ENCODE peak calls at places on chromosomes 7 and 10, in six cellular contexts. One of them, this sample, is unnamed.

GRCh38 chr7:103117016-103117415 is 31.9 kb downstream of the NAPEPLD start:
- DNase-seq in stomach: no peak
- DNase-seq in H54: no peak
- DNase-seq in tibial nerve: no peak
- DNase-seq in IMR-90: no peak
- DNase-seq in HCT116: no peak
- DNase-seq in this sample: no peak

GRCh38 chr7:35755711-35756110 is 45.1 kb upstream of the SEPTIN7 start:
- DNase-seq in H54: no peak
- DNase-seq in stomach: no peak
- DNase-seq in IMR-90: no peak
- DNase-seq in HCT116: no peak
- DNase-seq in tibial nerve: no peak
- DNase-seq in this sample: no peak

GRCh38 chr10:7408003-7408493 is 2.8 kb downstream of the SFMBT2 start:
- DNase-seq in tibial nerve: no peak
- DNase-seq in IMR-90: no peak
- DNase-seq in stomach: no peak
- DNase-seq in H54: no peak
- DNase-seq in HCT116: no peak
- DNase-seq in this sample: peak; percentile 64

GRCh38 chr10:7260912-7261700 is 149.7 kb downstream of the SFMBT2 start:
- DNase-seq in stomach: no peak
- DNase-seq in HCT116: no peak
- DNase-seq in IMR-90: peak; percentile 65
- DNase-seq in tibial nerve: no peak
- DNase-seq in H54: peak; percentile 19
- DNase-seq in this sample: no peak

GRCh38 chr7:99762680-99763327 is 21.2 kb downstream of the CYP3A4 start:
- DNase-seq in tibial nerve: peak; percentile 20
- DNase-seq in HCT116: no peak
- DNase-seq in stomach: peak; percentile 36
- DNase-seq in H54: peak; percentile 5
- DNase-seq in IMR-90: peak; percentile 70
- DNase-seq in this sample: peak; percentile 42

GRCh38 chr10:7168414-7168813 is 242.4 kb downstream of the SFMBT2 start:
- DNase-seq in IMR-90: no peak
- DNase-seq in stomach: no peak
- DNase-seq in HCT116: no peak
- DNase-seq in tibial nerve: no peak
- DNase-seq in H54: no peak
- DNase-seq in this sample: no peak

GRCh38 chr10:4475796-4476195 is 350.2 kb upstream of the AKR1E2 start:
- DNase-seq in stomach: no peak
- DNase-seq in IMR-90: no peak
- DNase-seq in H54: no peak
- DNase-seq in tibial nerve: no peak
- DNase-seq in HCT116: no peak
- DNase-seq in this sample: no peak

GRCh38 chr10:119654540-119654939 is 3.4 kb downstream of the BAG3 start:
- DNase-seq in tibial nerve: no peak
- DNase-seq in stomach: peak; percentile 75
- DNase-seq in IMR-90: no peak
- DNase-seq in HCT116: no peak
- DNase-seq in H54: peak; percentile 51
- DNase-seq in this sample: no peak

GRCh38 chr7:7183061-7183832 is 903 bp downstream of the C1GALT1 start:
- DNase-seq in H54: peak; percentile 38
- DNase-seq in stomach: peak; percentile 78
- DNase-seq in tibial nerve: no peak
- DNase-seq in HCT116: no peak
- DNase-seq in IMR-90: no peak
- DNase-seq in this sample: peak; percentile 82

GRCh38 chr10:91210435-91210834 is 10.0 kb upstream of the PCGF5 start:
- DNase-seq in stomach: peak; percentile 71
- DNase-seq in IMR-90: no peak
- DNase-seq in H54: no peak
- DNase-seq in HCT116: no peak
- DNase-seq in tibial nerve: no peak
- DNase-seq in this sample: no peak

GRCh38 chr7:12212051-12212485 is 974 bp downstream of the TMEM106B start:
- DNase-seq in tibial nerve: peak; percentile 9
- DNase-seq in H54: no peak
- DNase-seq in HCT116: peak; percentile 16
- DNase-seq in stomach: no peak
- DNase-seq in IMR-90: no peak
- DNase-seq in this sample: peak; percentile 45

GRCh38 chr7:51279391-51280023 is 37.1 kb downstream of the COBL start:
- DNase-seq in stomach: no peak
- DNase-seq in HCT116: no peak
- DNase-seq in H54: no peak
- DNase-seq in IMR-90: no peak
- DNase-seq in tibial nerve: no peak
- DNase-seq in this sample: no peak

GRCh38 chr7:84638339-84638697 is 443.7 kb upstream of the SEMA3A start:
- DNase-seq in tibial nerve: no peak
- DNase-seq in H54: no peak
- DNase-seq in IMR-90: no peak
- DNase-seq in HCT116: no peak
- DNase-seq in stomach: no peak
- DNase-seq in this sample: no peak

GRCh38 chr10:63438506-63439498 is 27.0 kb downstream of the JMJD1C start:
- DNase-seq in tibial nerve: no peak
- DNase-seq in H54: no peak
- DNase-seq in IMR-90: peak; percentile 24
- DNase-seq in stomach: no peak
- DNase-seq in HCT116: peak; percentile 22
- DNase-seq in this sample: no peak

GRCh38 chr10:93816123-93816747 is 58.5 kb downstream of the LGI1 start:
- DNase-seq in stomach: peak; percentile 63
- DNase-seq in HCT116: peak; percentile 60
- DNase-seq in tibial nerve: peak; percentile 72
- DNase-seq in H54: peak; percentile 33
- DNase-seq in IMR-90: peak; percentile 47
- DNase-seq in this sample: peak; percentile 52

GRCh38 chr10:125334545-125334944 is 174.2 kb upstream of the CTBP2 start:
- DNase-seq in H54: no peak
- DNase-seq in tibial nerve: no peak
- DNase-seq in IMR-90: no peak
- DNase-seq in HCT116: no peak
- DNase-seq in stomach: no peak
- DNase-seq in this sample: no peak

GRCh38 chr7:88664630-88665233 is 94.8 kb upstream of the ZNF804B start:
- DNase-seq in HCT116: peak; percentile 4
- DNase-seq in IMR-90: no peak
- DNase-seq in H54: peak; percentile 15
- DNase-seq in stomach: no peak
- DNase-seq in tibial nerve: no peak
- DNase-seq in this sample: no peak

GRCh38 chr10:112429654-112430230 is 17.0 kb downstream of the ZDHHC6 start:
- DNase-seq in stomach: no peak
- DNase-seq in H54: no peak
- DNase-seq in HCT116: no peak
- DNase-seq in IMR-90: no peak
- DNase-seq in tibial nerve: no peak
- DNase-seq in this sample: no peak

GRCh38 chr7:38411404-38411803 is 138.0 kb upstream of the TARP start:
- DNase-seq in H54: no peak
- DNase-seq in tibial nerve: no peak
- DNase-seq in stomach: no peak
- DNase-seq in HCT116: peak; percentile 21
- DNase-seq in IMR-90: peak; percentile 13
- DNase-seq in this sample: peak; percentile 6

GRCh38 chr10:97534746-97535367 is 36.1 kb downstream of the UBTD1 start:
- DNase-seq in stomach: no peak
- DNase-seq in HCT116: no peak
- DNase-seq in IMR-90: no peak
- DNase-seq in H54: no peak
- DNase-seq in tibial nerve: no peak
- DNase-seq in this sample: peak; percentile 69

DNA sequence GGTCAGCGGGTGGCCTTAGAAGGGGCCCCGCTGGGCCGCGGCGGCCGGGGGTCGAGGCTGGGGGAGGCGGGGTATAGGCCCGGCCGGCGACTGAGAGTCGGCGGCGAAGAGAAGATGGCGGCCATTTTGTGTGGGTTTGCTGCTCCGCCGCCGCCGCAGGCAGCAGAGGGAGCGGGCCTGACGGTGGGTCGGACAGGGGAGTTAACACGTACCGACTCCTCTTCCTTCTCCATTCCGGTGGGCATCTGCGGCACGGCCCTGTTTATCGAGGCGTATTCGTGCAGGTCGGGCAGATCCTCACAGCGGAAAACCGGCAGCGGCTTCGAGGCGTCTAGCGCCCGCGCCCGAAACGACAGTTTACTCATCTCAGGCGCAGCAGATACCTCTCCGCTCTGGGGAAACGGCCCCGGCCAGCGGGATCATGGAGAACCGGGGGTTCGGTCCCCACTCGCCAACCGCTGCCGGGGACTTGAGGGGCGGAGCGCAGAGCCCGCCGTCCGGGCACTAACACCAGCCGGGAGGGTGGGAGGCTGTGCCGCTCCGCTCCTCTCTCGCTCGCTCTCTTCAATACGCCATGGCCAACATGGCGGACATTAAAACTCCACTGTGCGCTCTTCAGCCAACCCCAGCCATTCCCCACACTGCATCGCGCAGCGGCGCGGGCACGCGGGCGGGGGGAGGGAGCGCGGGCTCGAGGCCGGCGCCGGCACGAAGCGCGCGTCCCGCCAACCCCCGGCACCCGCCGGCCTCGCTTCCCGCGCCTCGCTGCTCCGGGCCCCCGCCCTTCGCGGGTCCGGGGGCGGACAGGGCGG is at the start of gene EPC1:
- DNase-seq in IMR-90: peak; percentile 86
- DNase-seq in H54: peak; percentile 86
- DNase-seq in tibial nerve: peak; percentile 79
- DNase-seq in HCT116: peak; percentile 71
- DNase-seq in stomach: peak; percentile 88
- DNase-seq in this sample: peak; percentile 95
- TF ChIP-seq POLR2A in IMR-90: peak; percentile 97
- TF ChIP-seq POLR2A in H54: peak; percentile 89
- TF ChIP-seq POLR2A in tibial nerve: peak; percentile 85
- TF ChIP-seq POLR2A in HCT116: peak; percentile 80
- TF ChIP-seq POLR2A in stomach: no peak
- TF ChIP-seq POLR2A in this sample: peak; percentile 97

GRCh38 chr10:80079312-80079613 is 798 bp downstream of the TMEM254 start:
- DNase-seq in stomach: no peak
- DNase-seq in tibial nerve: no peak
- DNase-seq in H54: no peak
- DNase-seq in HCT116: no peak
- DNase-seq in IMR-90: no peak
- DNase-seq in this sample: no peak

GRCh38 chr10:80075781-80076180 is 2.7 kb upstream of the TMEM254 start:
- DNase-seq in tibial nerve: no peak
- DNase-seq in stomach: no peak
- DNase-seq in IMR-90: peak; percentile 37
- DNase-seq in H54: no peak
- DNase-seq in HCT116: no peak
- DNase-seq in this sample: no peak

GRCh38 chr10:80081026-80081425 is 2.6 kb downstream of the TMEM254 start:
- DNase-seq in IMR-90: no peak
- DNase-seq in tibial nerve: no peak
- DNase-seq in HCT116: no peak
- DNase-seq in stomach: no peak
- DNase-seq in H54: no peak
- DNase-seq in this sample: no peak

GRCh38 chr10:80077869-80078447 is 507 bp upstream of the TMEM254 start:
- DNase-seq in HCT116: no peak
- DNase-seq in H54: no peak
- DNase-seq in stomach: no peak
- DNase-seq in tibial nerve: no peak
- DNase-seq in IMR-90: no peak
- DNase-seq in this sample: no peak

DNA sequence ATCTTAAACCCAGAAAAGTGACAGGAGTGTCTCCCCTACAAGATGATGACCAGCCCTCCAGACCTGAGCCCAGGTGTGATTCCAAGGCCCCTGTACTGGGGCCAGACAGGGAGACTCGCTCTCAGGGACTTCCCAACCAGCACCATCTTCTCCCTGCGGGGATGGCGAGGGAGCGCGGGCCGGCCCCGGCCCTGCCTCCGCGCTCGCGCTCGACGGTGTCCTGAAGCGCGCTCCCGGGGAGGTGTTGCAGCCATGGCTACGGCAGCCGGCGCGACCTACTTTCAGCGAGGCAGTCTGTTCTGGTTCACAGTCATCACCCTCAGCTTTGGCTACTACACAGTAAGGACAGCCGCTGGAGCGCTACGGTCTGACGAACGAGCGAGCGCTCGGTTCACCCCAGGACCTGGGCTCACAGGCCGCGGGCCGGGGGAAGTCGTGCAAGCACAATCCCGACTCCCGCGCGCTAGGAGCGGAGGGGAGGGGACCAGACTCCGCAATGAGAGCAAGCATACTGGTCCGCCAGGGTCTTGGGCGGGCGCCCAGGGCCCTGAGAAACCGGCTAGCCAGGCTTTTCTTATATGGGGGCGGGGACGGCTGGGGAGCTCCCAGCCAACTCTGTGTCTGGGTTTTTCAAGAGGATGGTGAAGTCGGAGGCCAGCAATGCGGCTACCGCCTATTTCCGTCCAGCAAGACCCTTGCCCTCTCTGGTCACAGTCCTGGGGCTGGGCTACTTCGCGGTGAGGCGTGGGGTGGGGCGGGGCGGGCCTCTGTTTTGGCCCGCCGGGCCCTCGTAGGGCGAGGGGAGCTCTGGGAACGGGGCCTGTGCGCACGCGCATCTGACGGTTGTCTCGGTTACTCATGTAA is at the start of gene TMEM254:
- DNase-seq in stomach: peak; percentile 92
- DNase-seq in H54: peak; percentile 92
- DNase-seq in HCT116: peak; percentile 71
- DNase-seq in IMR-90: peak; percentile 81
- DNase-seq in tibial nerve: peak; percentile 87
- DNase-seq in this sample: peak; percentile 90
- TF ChIP-seq POLR2A in stomach: no peak
- TF ChIP-seq POLR2A in H54: peak; percentile 62
- TF ChIP-seq POLR2A in HCT116: peak; percentile 14
- TF ChIP-seq POLR2A in IMR-90: peak; percentile 38
- TF ChIP-seq POLR2A in tibial nerve: no peak
- TF ChIP-seq POLR2A in this sample: peak; percentile 62

DNA sequence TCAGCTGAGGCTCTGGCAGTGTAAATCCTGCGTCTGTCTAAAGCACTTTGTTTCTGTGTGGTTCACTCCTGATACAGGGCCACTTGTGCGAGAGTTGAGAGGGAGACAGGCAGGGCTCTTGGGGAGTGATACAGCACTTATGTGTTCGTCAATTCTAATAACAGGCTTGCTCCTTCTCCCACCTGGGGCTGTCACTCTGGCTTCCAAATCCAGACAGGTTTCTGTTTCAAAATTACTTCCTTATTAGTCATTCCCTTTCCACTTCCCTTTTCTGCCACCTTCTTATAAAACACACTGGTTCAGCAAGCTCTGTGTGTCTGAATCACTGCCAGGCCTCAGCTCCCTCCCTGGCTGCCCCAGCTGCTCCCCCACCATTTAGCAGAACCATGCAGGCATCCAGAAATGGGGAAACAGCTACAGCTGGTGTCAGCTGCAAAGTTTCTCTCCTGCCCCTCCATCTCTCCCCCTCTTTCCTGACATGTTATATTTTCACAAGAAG is 58.5 kb upstream of the ZNRF2 start:
- DNase-seq in H54: peak; percentile 68
- DNase-seq in IMR-90: peak; percentile 8
- DNase-seq in stomach: peak; percentile 83
- DNase-seq in tibial nerve: peak; percentile 28
- DNase-seq in HCT116: peak; percentile 31
- DNase-seq in this sample: no peak
- TF ChIP-seq POLR2A in H54: no peak
- TF ChIP-seq POLR2A in IMR-90: no peak
- TF ChIP-seq POLR2A in stomach: no peak
- TF ChIP-seq POLR2A in tibial nerve: no peak
- TF ChIP-seq POLR2A in HCT116: no peak
- TF ChIP-seq POLR2A in this sample: no peak

GRCh38 chr7:129829677-129830631 is 122.8 kb downstream of the UBE2H start:
- DNase-seq in HCT116: peak; percentile 66
- DNase-seq in stomach: peak; percentile 71
- DNase-seq in tibial nerve: peak; percentile 70
- DNase-seq in IMR-90: peak; percentile 81
- DNase-seq in H54: no peak
- DNase-seq in this sample: peak; percentile 77
- TF ChIP-seq POLR2A in HCT116: no peak
- TF ChIP-seq POLR2A in stomach: no peak
- TF ChIP-seq POLR2A in tibial nerve: no peak
- TF ChIP-seq POLR2A in IMR-90: no peak
- TF ChIP-seq POLR2A in H54: no peak
- TF ChIP-seq POLR2A in this sample: no peak